ENCODE peak calls at places on chromosomes 11 and 22, in eight cellular contexts. M, D, J, N, E, R, T and F are unnamed samples.
A peak's percentile ranks its signal among the peaks of the same experiment; 100 is the strongest.

GRCh38 chr11:2828585-2829330 is 56.8 kb downstream of the CDKN1C start:
- DNase-seq in R (no peak), D (no peak), M (no peak), E (no peak), N (no peak), J (no peak), T (no peak), F (no peak)

GRCh38 chr11:8631395-8632110 is 37.5 kb upstream of the STK33 start:
- DNase-seq in T (no peak), R (peak; percentile 92), M (peak; percentile 67), N (peak; percentile 27), J (peak; percentile 31), D (no peak), E (no peak), F (no peak)

GRCh38 chr22:42313804-42314581 is 43.5 kb upstream of the TCF20 start:
- DNase-seq in N (peak; percentile 84), E (no peak), D (no peak), J (no peak), T (no peak), M (no peak), R (peak; percentile 16), F (peak; percentile 35)

GRCh38 chr11:65640483-65641207 is 2.7 kb downstream of the SIPA1 start:
- DNase-seq in N (peak; percentile 57), J (no peak), T (no peak), M (no peak), D (no peak), R (no peak), E (peak; percentile 38), F (no peak)

GRCh38 chr11:23755769-23756168 is 741.1 kb upstream of the LUZP2 start:
- DNase-seq in J (no peak), D (no peak), R (peak; percentile 1), M (no peak), E (no peak), N (no peak), T (no peak), F (no peak)

GRCh38 chr11:129210831-129211181 is 18.7 kb upstream of the ARHGAP32 start:
- DNase-seq in D (no peak), R (no peak), N (peak; percentile 6), M (no peak), E (no peak), T (no peak), J (no peak), F (no peak)

GRCh38 chr11:118380571-118380970 is 20.8 kb upstream of the ATP5MG start:
- DNase-seq in D (no peak), E (no peak), T (no peak), J (no peak), R (no peak), M (no peak), N (no peak), F (no peak)

GRCh38 chr11:44911031-44911814 is 39.5 kb downstream of the TP53I11 start:
- DNase-seq in J (peak; percentile 91), T (peak; percentile 78), M (peak; percentile 71), D (peak; percentile 83), E (peak; percentile 96), N (peak; percentile 98), R (peak; percentile 88), F (peak; percentile 32)

GRCh38 chr11:74019860-74020259 is 11.0 kb upstream of the UCP3 start:
- DNase-seq in E (peak; percentile 27), M (no peak), R (peak; percentile 22), N (no peak), J (no peak), T (no peak), D (peak; percentile 26), F (no peak)

GRCh38 chr22:26172389-26172990 is 3.2 kb downstream of the SEZ6L start:
- DNase-seq in N (peak; percentile 69), E (peak; percentile 67), J (no peak), T (no peak), D (no peak), M (no peak), R (peak; percentile 45), F (no peak)

GRCh38 chr11:38582756-38583155 is 1984.7 kb upstream of the RAG2 start:
- DNase-seq in M (no peak), J (no peak), N (no peak), D (no peak), T (no peak), E (no peak), R (no peak), F (no peak)

GRCh38 chr11:114651145-114651718 is 27.1 kb upstream of the NXPE2 start:
- DNase-seq in J (no peak), M (no peak), D (no peak), T (no peak), E (no peak), N (peak; percentile 59), R (no peak), F (no peak)

GRCh38 chr11:112532506-112532905 is 271.8 kb upstream of the PLET1 start:
- DNase-seq in R (no peak), T (no peak), N (no peak), E (no peak), D (no peak), J (no peak), M (no peak), F (no peak)

GRCh38 chr11:13214276-13214865 is 63.2 kb upstream of the BMAL1 start:
- DNase-seq in R (no peak), T (no peak), N (no peak), J (peak; percentile 63), E (no peak), M (no peak), D (no peak), F (no peak)

GRCh38 chr11:115659061-115659963 is 155.1 kb upstream of the CADM1 start:
- DNase-seq in J (no peak), T (no peak), R (peak; percentile 18), D (no peak), E (no peak), N (no peak), M (no peak), F (no peak)

GRCh38 chr11:69115586-69116560 is 39.9 kb upstream of the SMIM38 start:
- DNase-seq in M (no peak), N (peak; percentile 51), R (no peak), D (no peak), E (no peak), T (no peak), J (no peak), F (no peak)

GRCh38 chr11:3095712-3096361 is 38.6 kb upstream of the CARS1 start:
- DNase-seq in T (no peak), M (peak; percentile 74), R (peak; percentile 89), J (peak; percentile 21), E (no peak), D (no peak), N (peak; percentile 31), F (no peak)

GRCh38 chr22:41833369-41834004 is 582 bp downstream of the SREBF2 start:
- DNase-seq in E (peak; percentile 30), T (no peak), N (peak; percentile 57), J (peak; percentile 51), M (no peak), D (peak; percentile 79), R (peak; percentile 56), F (no peak)

GRCh38 chr22:32644252-32645100 is 157.0 kb upstream of the TIMP3 start:
- DNase-seq in D (no peak), R (no peak), T (no peak), N (peak; percentile 40), M (no peak), E (no peak), J (peak; percentile 60), F (no peak)

GRCh38 chr11:123531325-123531724 is 101.3 kb downstream of the GRAMD1B start:
- DNase-seq in J (no peak), T (no peak), N (no peak), E (no peak), M (no peak), D (no peak), R (no peak), F (no peak)

GRCh38 chr11:65553301-65554001 is 4.7 kb downstream of the LTBP3 start:
- DNase-seq in N (peak; percentile 52), E (no peak), M (no peak), D (no peak), J (no peak), R (peak; percentile 30), T (no peak), F (no peak)

GRCh38 chr11:521179-521688 is 14.1 kb downstream of the HRAS start:
- DNase-seq in J (no peak), T (no peak), M (no peak), N (no peak), E (no peak), D (no peak), R (no peak), F (no peak)

GRCh38 chr11:73288873-73289707 is 17.0 kb downstream of the P2RY6 start:
- DNase-seq in J (peak; percentile 77), E (peak; percentile 64), N (peak; percentile 58), D (peak; percentile 88), R (peak; percentile 79), T (no peak), M (peak; percentile 90), F (peak; percentile 65)

GRCh38 chr22:22408731-22409696 is 99.5 kb downstream of the ZNF280B start:
- DNase-seq in T (no peak), M (no peak), D (no peak), R (peak; percentile 28), J (peak; percentile 43), E (no peak), N (no peak), F (no peak)
- TF ChIP-seq CTCF in T (no peak), M (peak; percentile 70), D (no peak), R (peak; percentile 50), J (no peak), E (peak; percentile 24), N (no peak), F (peak; percentile 66)

DNA sequence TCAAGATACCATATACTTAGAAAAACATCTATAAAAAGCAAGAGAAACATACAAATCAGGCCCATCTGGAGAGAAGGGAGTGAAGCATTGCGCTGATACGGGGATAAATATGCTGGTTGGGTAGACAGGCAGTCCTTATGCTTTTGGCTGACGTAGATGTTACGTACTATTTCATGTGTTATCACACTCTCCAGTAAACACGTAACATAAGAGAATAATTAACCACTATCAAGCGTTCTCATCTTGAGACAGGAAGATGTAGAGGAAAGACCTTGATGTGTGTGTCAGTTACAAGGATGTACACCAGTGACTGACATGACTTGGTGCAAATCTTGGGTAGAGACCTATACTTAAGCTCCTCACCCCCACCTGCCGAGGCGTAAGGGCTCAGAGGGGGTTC is 86.7 kb upstream of the PRODH start:
- DNase-seq in J (no peak), N (no peak), T (no peak), M (no peak), D (no peak), E (no peak), R (no peak), F (no peak)
- TF ChIP-seq CTCF in J (no peak), N (no peak), T (no peak), M (no peak), D (no peak), E (no peak), R (no peak), F (no peak)

DNA sequence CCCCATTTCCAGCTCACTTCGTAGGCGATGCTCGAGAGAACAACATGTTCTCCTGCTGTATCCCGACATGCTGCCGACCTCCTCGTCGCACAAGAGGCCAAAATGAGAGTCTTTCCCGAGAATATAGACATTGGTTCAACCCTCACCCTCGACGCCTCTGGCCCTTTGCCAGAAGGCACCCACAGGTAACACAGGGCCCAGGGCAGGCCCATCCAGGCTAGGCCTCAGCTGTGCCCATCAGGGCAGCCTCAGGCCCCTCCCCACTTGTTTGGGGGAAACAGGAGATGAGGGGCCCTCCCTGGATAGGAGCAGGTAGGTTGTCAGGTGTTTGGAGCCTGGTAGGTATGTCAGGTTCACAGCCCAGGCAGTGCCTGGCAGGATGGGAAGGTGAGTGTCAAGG is 2.7 kb upstream of the RGL4 start:
- DNase-seq in M (no peak), T (no peak), D (no peak), N (no peak), E (no peak), J (no peak), R (no peak), F (no peak)
- TF ChIP-seq CTCF in M (no peak), T (no peak), D (no peak), N (no peak), E (no peak), J (no peak), R (no peak), F (no peak)

GRCh38 chr11:18145025-18145424 is 12.7 kb downstream of the MRGPRX3 start:
- DNase-seq in T (no peak), J (no peak), D (no peak), R (peak; percentile 8), E (no peak), N (no peak), M (no peak), F (no peak)
- TF ChIP-seq CTCF in T (no peak), J (no peak), D (no peak), R (no peak), E (no peak), N (no peak), M (peak; percentile 41), F (peak; percentile 19)